ENCODE peak calls at places on chromosomes 7 and 10, in five cellular contexts. X is NAMALWA, J is skeletal muscle cell, C is M059J, K is GM10248. E is an unnamed sample.

GRCh38 chr10:106107711-106108110 is 1056.8 kb downstream of the SORCS1 start:
- DNase-seq in X (no peak), J (peak; percentile 84), C (no peak), K (no peak), E (no peak)

GRCh38 chr7:39465055-39465929 is 100.9 kb upstream of the YAE1 start:
- DNase-seq in X (peak; percentile 73), J (peak; percentile 25), C (peak; percentile 79), K (peak; percentile 63), E (peak; percentile 16)

GRCh38 chr10:132054564-132054963 is 11.2 kb upstream of the JAKMIP3 start:
- DNase-seq in X (no peak), J (no peak), C (no peak), K (no peak), E (no peak)

GRCh38 chr10:42982886-42983594 is 93.8 kb upstream of the RET start:
- DNase-seq in X (no peak), J (no peak), C (no peak), K (no peak), E (no peak)

GRCh38 chr10:112821663-112822062 is 128.4 kb upstream of the TCF7L2 start:
- DNase-seq in X (no peak), J (no peak), C (no peak), K (no peak), E (no peak)

GRCh38 chr7:85135931-85136330 is 50.9 kb downstream of the SEMA3D start:
- DNase-seq in X (no peak), J (peak; percentile 50), C (peak; percentile 89), K (no peak), E (no peak)

GRCh38 chr10:120580651-120581259 is 123.7 kb downstream of the PLPP4 start:
- DNase-seq in X (no peak), J (no peak), C (no peak), K (no peak), E (no peak)

GRCh38 chr10:63197304-63198092 is 64.4 kb downstream of the NRBF2 start:
- DNase-seq in X (no peak), J (peak; percentile 76), C (no peak), K (no peak), E (no peak)

GRCh38 chr10:123061865-123062264 is 53.1 kb downstream of the ACADSB start:
- DNase-seq in X (no peak), J (no peak), C (no peak), K (no peak), E (no peak)

GRCh38 chr10:6101181-6101580 is 12.3 kb downstream of the RBM17 start:
- DNase-seq in X (peak; percentile 30), J (no peak), C (no peak), K (peak; percentile 66), E (no peak)

GRCh38 chr7:54969190-54969967 is 49.4 kb upstream of the EGFR start:
- DNase-seq in X (no peak), J (no peak), C (peak; percentile 53), K (no peak), E (no peak)

GRCh38 chr7:106139253-106140251 is 27.4 kb upstream of the SYPL1 start:
- DNase-seq in X (no peak), J (peak; percentile 54), C (no peak), K (no peak), E (no peak)

GRCh38 chr10:93680414-93681047 is 21.9 kb downstream of the FRA10AC1 start:
- DNase-seq in X (peak; percentile 70), J (no peak), C (peak; percentile 50), K (no peak), E (no peak)

GRCh38 chr7:68269410-68269809 is 1272.8 kb downstream of the TYW1 start:
- DNase-seq in X (no peak), J (no peak), C (peak; percentile 92), K (no peak), E (no peak)

GRCh38 chr10:91345716-91346115 is 64.4 kb upstream of the HECTD2 start:
- DNase-seq in X (no peak), J (no peak), C (no peak), K (no peak), E (no peak)

GRCh38 chr10:3807221-3807927 is 22.4 kb upstream of the KLF6 start:
- DNase-seq in X (no peak), J (no peak), C (peak; percentile 26), K (no peak), E (no peak)

GRCh38 chr7:44240983-44241510 is 40.3 kb downstream of the YKT6 start:
- DNase-seq in X (peak; percentile 90), J (peak; percentile 38), C (peak; percentile 81), K (peak; percentile 90), E (peak; percentile 49)

GRCh38 chr7:96910484-96910883 is 94.9 kb upstream of the DLX6 start:
- DNase-seq in X (no peak), J (no peak), C (peak; percentile 8), K (no peak), E (no peak)

GRCh38 chr7:16356241-16356958 is 64.9 kb downstream of the CRPPA start:
- DNase-seq in X (no peak), J (no peak), C (no peak), K (no peak), E (no peak)

GRCh38 chr10:122487231-122487765 is 25.9 kb downstream of the HTRA1 start:
- DNase-seq in X (no peak), J (no peak), C (no peak), K (no peak), E (no peak)

GRCh38 chr7:117993377-117994003 is 120.2 kb upstream of the CTTNBP2 start:
- DNase-seq in X (peak; percentile 79), J (no peak), C (peak; percentile 36), K (peak; percentile 24), E (peak; percentile 8)

GRCh38 chr7:67854236-67854635 is 857.6 kb downstream of the TYW1 start:
- DNase-seq in X (no peak), J (no peak), C (peak; percentile 40), K (no peak), E (no peak)

GRCh38 chr10:2619472-2619871 is 447.9 kb upstream of the PFKP start:
- DNase-seq in X (peak; percentile 49), J (no peak), C (peak; percentile 2), K (no peak), E (no peak)

GRCh38 chr10:98374176-98374969 is 40.6 kb downstream of the PYROXD2 start:
- DNase-seq in X (no peak), J (peak; percentile 52), C (peak; percentile 70), K (no peak), E (no peak)

GRCh38 chr10:133286366-133286765 is 9.7 kb upstream of the ADAM8 start:
- DNase-seq in X (no peak), J (no peak), C (no peak), K (no peak), E (no peak)

GRCh38 chr10:69802424-69803161 is 887 bp downstream of the COL13A1 start:
- DNase-seq in X (no peak), J (no peak), C (peak; percentile 57), K (no peak), E (no peak)

GRCh38 chr10:86943316-86944030 is 13.9 kb downstream of the MMRN2 start:
- DNase-seq in X (no peak), J (no peak), C (no peak), K (no peak), E (no peak)

GRCh38 chr7:127943541-127944521 is 87.4 kb downstream of the LRRC4 start:
- DNase-seq in X (no peak), J (peak; percentile 62), C (no peak), K (no peak), E (no peak)

GRCh38 chr7:2934984-2935740 is 91.1 kb upstream of the GNA12 start:
- DNase-seq in X (no peak), J (no peak), C (no peak), K (no peak), E (no peak)

GRCh38 chr10:44325157-44325556 is 59.7 kb downstream of the CXCL12 start:
- DNase-seq in X (no peak), J (no peak), C (no peak), K (no peak), E (no peak)

E was measured in stimulated activated naive B cell treated with anti-CD40 and anti-IgM and Interleukin-4, amounts not matched to agents 10 μg/mL and 1 μg/mL and 100 μg/mL, for 72 hours.